ENCODE peak calls at places on chromosomes 16 and 17, in seven cellular contexts. B is stimulated activated CD4-positive, alpha-beta T cell treated with anti-CD3 and anti-CD28 coated beads, Interleukin-2, amount 100 ng/mL, for 48 hours; Q is fibroblast of mammary gland; H is heart left ventricle; M is cardiac septum; U is activated T-helper 1 cell treated with anti-CD3 and anti-CD28 coated beads, Interleukin-12 subunit alpha, Interleukin-12 subunit beta, Interleukin-2, Interleukin-4 antibody, amounts not matched to agents 30 ng/mL and 10 ng/mL and 1 ng/mL, durations not matched to agents 14 hours and 24 hours and 36 hours; E is vagina. W is an unnamed sample.

GRCh38 chr17:11736613-11737289 is 138.5 kb downstream of the DNAH9 start:
- DNase-seq in Q (no peak), M (no peak), U (no peak), B (no peak), H (no peak), E (no peak), W (no peak)

GRCh38 chr17:60173304-60173807 is 23.6 kb downstream of the CA4 start:
- DNase-seq in B (no peak), M (no peak), H (no peak), Q (peak; percentile 73), E (no peak), U (no peak), W (no peak)

GRCh38 chr17:28727727-28728363 is 743 bp upstream of the NEK8 start:
- DNase-seq in Q (no peak), M (no peak), H (peak; percentile 31), U (peak; percentile 85), B (peak; percentile 80), E (no peak), W (peak; percentile 76)

GRCh38 chr16:82439678-82440293 is 187.0 kb upstream of the CDH13 start:
- DNase-seq in Q (no peak), U (no peak), H (no peak), B (no peak), M (no peak), E (no peak), W (no peak)

GRCh38 chr16:31083981-31084380 is 4.8 kb downstream of the PRSS53 start:
- DNase-seq in Q (no peak), M (no peak), E (no peak), U (no peak), H (no peak), B (no peak), W (no peak)

GRCh38 chr16:11151156-11151904 is 104.7 kb downstream of the SOCS1 start:
- DNase-seq in U (no peak), E (no peak), Q (no peak), M (no peak), B (no peak), H (no peak), W (no peak)

GRCh38 chr17:79739148-79740062 is 8.7 kb downstream of the ENPP7 start:
- DNase-seq in M (no peak), U (no peak), Q (no peak), E (no peak), H (no peak), B (no peak), W (no peak)

GRCh38 chr16:67304006-67304405 is 22.5 kb downstream of the KCTD19 start:
- DNase-seq in M (no peak), B (no peak), E (no peak), H (no peak), Q (no peak), U (no peak), W (no peak)

GRCh38 chr16:6204941-6205340 is 1107.3 kb upstream of the EEF2KMT start:
- DNase-seq in H (no peak), U (no peak), Q (no peak), E (no peak), B (no peak), M (no peak), W (no peak)

GRCh38 chr17:17503566-17504130 is 7.5 kb upstream of the RASD1 start:
- DNase-seq in H (no peak), U (no peak), E (no peak), M (no peak), B (no peak), Q (no peak), W (no peak)

GRCh38 chr17:45388604-45389325 is 43.9 kb downstream of the ARHGAP27 start:
- DNase-seq in M (no peak), E (no peak), H (no peak), U (no peak), B (no peak), Q (peak; percentile 71), W (no peak)

GRCh38 chr16:88473666-88474534 is 20.8 kb downstream of the ZFPM1 start:
- DNase-seq in B (no peak), M (no peak), H (peak; percentile 63), E (no peak), U (no peak), Q (peak; percentile 77), W (peak; percentile 84)

GRCh38 chr16:81201267-81201666 is 37.2 kb upstream of the BCO1 start:
- DNase-seq in U (no peak), Q (no peak), E (no peak), M (no peak), H (no peak), B (no peak), W (no peak)

GRCh38 chr17:40345161-40346034 is 19.1 kb downstream of the GJD3 start:
- DNase-seq in B (no peak), U (no peak), H (peak; percentile 88), M (no peak), E (no peak), Q (peak; percentile 38), W (peak; percentile 92)

GRCh38 chr16:52469775-52470174 is 77.2 kb downstream of the TOX3 start:
- DNase-seq in Q (no peak), H (no peak), M (no peak), B (no peak), U (no peak), E (no peak), W (no peak)

GRCh38 chr16:20918486-20919239 is 18.1 kb downstream of the LYRM1 start:
- DNase-seq in Q (peak; percentile 94), U (no peak), H (peak; percentile 60), B (no peak), E (no peak), M (peak; percentile 78), W (no peak)

GRCh38 chr16:10500582-10500981 is 79.8 kb downstream of the EMP2 start:
- DNase-seq in Q (no peak), B (no peak), M (no peak), U (no peak), H (no peak), E (no peak), W (no peak)

GRCh38 chr17:79844869-79845600 is 5.8 kb upstream of the CBX4 start:
- DNase-seq in M (no peak), B (peak; percentile 57), H (peak; percentile 67), U (peak; percentile 30), E (no peak), Q (no peak), W (peak; percentile 55)

GRCh38 chr17:77717941-77718668 is 240.4 kb upstream of the TNRC6C start:
- DNase-seq in H (no peak), Q (no peak), E (peak; percentile 46), M (no peak), U (no peak), B (no peak), W (no peak)

GRCh38 chr17:8148560-8148959 is 3.6 kb downstream of the PER1 start:
- DNase-seq in U (no peak), Q (no peak), H (no peak), M (no peak), E (no peak), B (no peak), W (peak; percentile 45)

GRCh38 chr17:45809484-45809883 is 25.4 kb downstream of the CRHR1 start:
- DNase-seq in B (no peak), E (no peak), H (no peak), U (no peak), Q (no peak), M (no peak), W (no peak)

GRCh38 chr16:24552705-24553104 is 13.3 kb downstream of the RBBP6 start:
- DNase-seq in M (no peak), U (no peak), H (no peak), B (no peak), E (no peak), Q (no peak), W (no peak)

GRCh38 chr16:85393674-85394510 is 219.2 kb upstream of the GSE1 start:
- DNase-seq in Q (peak; percentile 32), E (no peak), H (peak; percentile 62), B (peak; percentile 74), M (peak; percentile 83), U (peak; percentile 31), W (peak; percentile 50)

GRCh38 chr17:4566785-4567184 is 6.4 kb upstream of the GGT6 start:
- DNase-seq in M (no peak), E (no peak), H (peak; percentile 53), Q (peak; percentile 54), U (peak; percentile 15), B (peak; percentile 55), W (no peak)

GRCh38 chr16:11706180-11706742 is 36.4 kb downstream of the TXNDC11 start:
- DNase-seq in B (no peak), U (no peak), H (peak; percentile 17), E (no peak), M (no peak), Q (peak; percentile 56), W (no peak)

GRCh38 chr16:35449663-35450062 is 1990.3 kb downstream of the TP53TG3F start:
- DNase-seq in B (no peak), E (no peak), Q (no peak), M (no peak), U (no peak), H (no peak), W (no peak)

GRCh38 chr17:82884923-82885322 is 45.1 kb upstream of the ZNF750 start:
- DNase-seq in E (no peak), B (no peak), U (peak; percentile 27), Q (no peak), H (no peak), M (no peak), W (no peak)

GRCh38 chr17:65973237-65973636 is 218.7 kb downstream of the CEP112 start:
- DNase-seq in M (no peak), Q (no peak), U (no peak), H (no peak), B (no peak), E (no peak), W (no peak)

GRCh38 chr17:40181205-40181604 is 3.9 kb downstream of the RAPGEFL1 start:
- DNase-seq in H (no peak), Q (no peak), M (no peak), U (no peak), E (no peak), B (no peak), W (no peak)

GRCh38 chr17:31444026-31444425 is 52.6 kb downstream of the RAB11FIP4 start:
- DNase-seq in U (no peak), M (no peak), H (no peak), B (no peak), Q (no peak), E (no peak), W (no peak)

GRCh38 chr17:15171433-15172047 is 93.6 kb downstream of the PMP22 start:
- DNase-seq in Q (peak; percentile 78), B (peak; percentile 19), U (no peak), E (no peak), M (peak; percentile 76), H (peak; percentile 50), W (peak; percentile 48)

GRCh38 chr17:79925242-79925957 is 86.2 kb upstream of the CBX4 start:
- DNase-seq in E (no peak), M (no peak), H (peak; percentile 54), U (no peak), B (no peak), Q (no peak), W (peak; percentile 88)

GRCh38 chr17:79941088-79942010 is 94.3 kb downstream of the TBC1D16 start:
- DNase-seq in Q (no peak), E (no peak), M (no peak), U (no peak), H (no peak), B (no peak), W (no peak)

GRCh38 chr17:69424287-69425041 is 10.0 kb downstream of the MAP2K6 start:
- DNase-seq in E (no peak), B (no peak), Q (no peak), U (no peak), M (no peak), H (no peak), W (no peak)

GRCh38 chr17:78986048-78986648 is 6.4 kb upstream of the LGALS3BP start:
- DNase-seq in E (no peak), U (no peak), M (no peak), Q (peak; percentile 56), H (no peak), B (no peak), W (peak; percentile 73)

GRCh38 chr17:35630530-35631148 is 43.5 kb downstream of the AP2B1 start:
- DNase-seq in Q (peak; percentile 73), H (no peak), E (no peak), M (no peak), B (no peak), U (no peak), W (no peak)

GRCh38 chr17:41785091-41785875 is 1.2 kb downstream of the JUP start:
- DNase-seq in H (peak; percentile 56), Q (no peak), B (no peak), E (no peak), U (no peak), M (no peak), W (no peak)

W was measured in upper lobe of left lung.